ENCODE peak calls at places on chromosomes 13 and 19, in four cellular contexts. U is A549, X is K562, P is GM12878. S is an unnamed sample.

GRCh38 chr13:40488869-40489391 is 177.5 kb downstream of the FOXO1 start:
- DNase-seq in U (no peak), X (no peak), P (no peak), S (no peak)

GRCh38 chr19:2735374-2735773 is 4.4 kb downstream of the SLC39A3 start:
- DNase-seq in U (no peak), X (no peak), P (no peak), S (no peak)

GRCh38 chr19:1250374-1251232 is 2.2 kb downstream of the MIDN start:
- DNase-seq in U (no peak), X (peak), P (no peak), S (peak)

GRCh38 chr13:60047943-60048342 is 115.8 kb downstream of the DIAPH3 start:
- DNase-seq in U (no peak), X (no peak), P (no peak), S (no peak)

GRCh38 chr13:23615677-23616076 is 45.5 kb downstream of the TNFRSF19 start:
- DNase-seq in U (no peak), X (no peak), P (no peak), S (peak)

GRCh38 chr19:13796301-13797057 is 1.2 kb downstream of the ZSWIM4 start:
- DNase-seq in U (peak), X (no peak), P (no peak), S (peak)

GRCh38 chr19:56661248-56661647 is 10.3 kb downstream of the ZNF835 start:
- DNase-seq in U (no peak), X (no peak), P (no peak), S (no peak)

GRCh38 chr13:83880275-83881027 is 1.8 kb downstream of the SLITRK1 start:
- DNase-seq in U (no peak), X (no peak), P (no peak), S (no peak)

GRCh38 chr19:18683955-18684641 is 618 bp downstream of the CRTC1 start:
- DNase-seq in U (no peak), X (no peak), P (no peak), S (no peak)

GRCh38 chr19:38707512-38708114 is 36.7 kb downstream of the CAPN12 start:
- DNase-seq in U (no peak), X (no peak), P (no peak), S (peak)

GRCh38 chr13:60797112-60797511 is 400.1 kb downstream of the TDRD3 start:
- DNase-seq in U (no peak), X (no peak), P (no peak), S (no peak)

GRCh38 chr13:91078093-91078679 is 269.3 kb upstream of the MIR17HG start:
- DNase-seq in U (peak), X (no peak), P (no peak), S (no peak)

GRCh38 chr13:98105929-98106336 is 37.0 kb upstream of the FARP1 start:
- DNase-seq in U (no peak), X (peak), P (no peak), S (peak)

GRCh38 chr13:27425918-27426630 is 1.7 kb downstream of the GTF3A start:
- DNase-seq in U (peak), X (peak), P (peak), S (peak)

GRCh38 chr13:24213932-24214331 is 53.4 kb downstream of the SPATA13 start:
- DNase-seq in U (no peak), X (no peak), P (no peak), S (no peak)

GRCh38 chr19:57269515-57270250 is 10.6 kb upstream of the ZNF460 start:
- DNase-seq in U (no peak), X (peak), P (peak), S (no peak)

GRCh38 chr13:79369226-79369625 is 36.8 kb downstream of the RBM26 start:
- DNase-seq in U (no peak), X (no peak), P (no peak), S (no peak)

GRCh38 chr13:79497852-79498251 is 16.9 kb downstream of the NDFIP2 start:
- DNase-seq in U (no peak), X (no peak), P (no peak), S (no peak)

GRCh38 chr13:77980592-77980991 is 62.0 kb upstream of the EDNRB start:
- DNase-seq in U (no peak), X (no peak), P (no peak), S (no peak)

GRCh38 chr13:77981191-77981925 is 62.7 kb upstream of the EDNRB start:
- DNase-seq in U (no peak), X (no peak), P (no peak), S (no peak)

GRCh38 chr13:77975358-77976042 is 56.9 kb upstream of the EDNRB start:
- DNase-seq in U (no peak), X (no peak), P (no peak), S (no peak)

GRCh38 chr13:77979721-77980377 is 61.2 kb upstream of the EDNRB start:
- DNase-seq in U (no peak), X (no peak), P (no peak), S (no peak)
- TF ChIP-seq CHD4 in U (no peak), X (no peak), P (no peak), S (no peak)

GRCh38 chr13:21475115-21475514 is 16.0 kb upstream of the ZDHHC20 start:
- DNase-seq in U (no peak), X (no peak), P (no peak), S (no peak)

GRCh38 chr13:21481359-21481758 is 22.3 kb upstream of the ZDHHC20 start:
- DNase-seq in U (no peak), X (no peak), P (no peak), S (no peak)

GRCh38 chr13:21478881-21479808 is 20.0 kb upstream of the ZDHHC20 start:
- DNase-seq in U (no peak), X (peak), P (no peak), S (peak)

GRCh38 chr13:21476893-21477472 is 17.9 kb upstream of the ZDHHC20 start:
- DNase-seq in U (peak), X (peak), P (peak), S (peak)
- TF ChIP-seq CHD4 in U (no peak), X (no peak), P (no peak), S (no peak)

DNA sequence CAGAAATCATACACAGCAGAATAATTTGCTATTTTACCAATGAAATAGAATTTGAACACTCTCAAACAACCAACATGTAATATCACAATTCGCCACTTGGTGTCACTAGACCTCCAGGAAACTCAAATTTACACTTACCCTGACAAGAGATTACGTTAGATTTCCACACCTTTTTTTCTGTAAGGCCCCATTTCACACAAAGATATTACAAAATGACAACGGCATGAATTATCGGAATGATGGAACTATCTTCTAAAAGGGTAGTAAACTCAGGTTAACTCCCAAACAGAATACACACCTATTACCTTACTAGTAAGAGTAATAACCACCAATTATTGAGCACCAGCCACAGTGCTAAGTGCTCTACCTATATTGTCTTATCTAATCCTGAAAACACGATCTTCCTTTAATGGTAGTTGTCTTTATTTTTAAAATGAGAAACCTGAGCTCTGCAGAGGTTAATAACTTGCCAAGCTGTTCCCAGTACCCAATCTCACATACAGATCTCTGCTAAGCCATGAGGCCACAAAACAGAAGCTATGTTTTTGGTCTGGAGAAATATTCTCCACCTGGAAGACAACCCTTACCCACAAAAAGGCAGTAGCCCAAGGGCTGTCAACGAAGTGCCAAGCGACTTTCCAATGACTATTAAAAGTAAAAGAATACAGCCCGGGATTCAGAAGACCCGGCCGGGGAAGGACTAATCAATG is 152.4 kb downstream of the DCLK1 start:
- DNase-seq in U (peak), X (peak), P (no peak), S (peak)
- TF ChIP-seq CHD4 in U (no peak), X (no peak), P (no peak), S (no peak)

DNA sequence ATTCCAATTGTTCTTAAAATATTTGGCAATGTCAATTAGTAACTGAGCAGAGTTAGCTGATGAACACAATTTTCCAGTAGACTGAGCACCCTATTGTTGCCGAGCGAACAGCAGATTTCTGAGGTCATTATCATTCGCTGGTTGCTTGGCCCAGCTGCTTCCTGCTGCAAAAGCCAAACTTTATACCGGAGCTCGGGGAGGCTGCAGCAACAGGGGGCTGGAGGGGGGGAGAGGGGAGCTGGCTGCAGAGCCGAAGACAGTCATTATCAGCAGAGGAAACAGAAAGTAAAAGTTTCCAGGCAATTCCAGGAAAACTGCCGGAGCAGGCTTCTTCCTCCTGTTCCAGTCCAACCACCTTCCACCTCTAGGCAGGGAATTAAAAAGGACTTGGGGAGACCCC is 77.9 kb downstream of the ZNF536 start:
- DNase-seq in U (no peak), X (no peak), P (no peak), S (no peak)
- TF ChIP-seq CHD4 in U (no peak), X (no peak), P (no peak), S (no peak)

DNA sequence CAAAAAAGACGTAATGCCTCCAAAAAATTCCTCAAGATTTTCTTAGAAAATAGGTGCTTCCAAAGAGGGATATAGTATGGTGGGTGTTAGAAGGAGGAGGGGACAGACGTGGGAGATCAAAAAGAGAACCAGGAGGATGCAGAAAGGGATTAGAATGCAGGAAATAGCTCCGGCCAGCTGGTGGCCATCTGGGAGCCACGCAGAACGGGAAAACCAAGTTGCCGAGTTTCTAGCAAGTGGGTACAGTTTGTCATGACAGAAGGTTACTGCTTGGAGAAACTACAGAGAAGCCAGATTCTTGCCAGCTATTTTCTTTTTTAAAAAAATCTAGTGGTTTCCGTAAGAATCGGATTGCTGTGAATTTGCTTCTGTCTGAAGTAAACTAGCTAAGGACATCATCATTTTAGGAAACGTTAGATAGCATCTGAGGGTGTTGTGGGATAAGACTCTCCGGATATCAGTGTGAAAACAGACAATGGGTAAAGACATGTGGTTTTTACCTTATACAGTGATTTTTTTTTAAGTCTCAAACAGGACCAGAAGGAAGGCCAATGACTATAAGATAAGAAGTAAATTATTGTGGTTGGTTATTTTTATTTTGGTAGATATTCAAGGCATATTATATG is 104.9 kb downstream of the HSPH1 start:
- DNase-seq in U (no peak), X (no peak), P (no peak), S (no peak)
- TF ChIP-seq CHD4 in U (no peak), X (no peak), P (no peak), S (no peak)

GRCh38 chr13:73273276-73273675 is 214.5 kb downstream of the KLF5 start:
- DNase-seq in U (no peak), X (no peak), P (no peak), S (no peak)

GRCh38 chr13:73273737-73274136 is 214.9 kb downstream of the KLF5 start:
- DNase-seq in U (no peak), X (no peak), P (no peak), S (no peak)

GRCh38 chr13:73275163-73275562 is 216.4 kb downstream of the KLF5 start:
- DNase-seq in U (no peak), X (no peak), P (no peak), S (no peak)

GRCh38 chr13:73274147-73274546 is 215.3 kb downstream of the KLF5 start:
- DNase-seq in U (no peak), X (no peak), P (no peak), S (no peak)

GRCh38 chr13:73278186-73278585 is 219.4 kb downstream of the KLF5 start:
- DNase-seq in U (no peak), X (no peak), P (no peak), S (no peak)
- TF ChIP-seq CHD4 in U (no peak), X (no peak), P (no peak), S (no peak)

S was measured in HepG2.